ENCODE peak calls at places on chromosomes 6 and 20, in six cellular contexts. Y is K562, G is IMR-90, H is GM12878, B is SK-N-SH, F is H1. K is an unnamed sample.

GRCh38 chr6:118571121-118571520 is 23.0 kb downstream of the PLN start:
- DNase-seq in Y (no peak), G (no peak), H (no peak), B (no peak), F (no peak), K (no peak)

GRCh38 chr6:51025082-51025777 is 206.6 kb downstream of the TFAP2B start:
- DNase-seq in Y (peak; percentile 54), G (peak; percentile 7), H (no peak), B (no peak), F (no peak), K (peak; percentile 18)

GRCh38 chr6:103215835-103216234 is 1643.9 kb downstream of the HACE1 start:
- DNase-seq in Y (no peak), G (no peak), H (no peak), B (no peak), F (no peak), K (no peak)

GRCh38 chr6:155595264-155595663 is 139.6 kb upstream of the NOX3 start:
- DNase-seq in Y (no peak), G (no peak), H (no peak), B (no peak), F (no peak), K (no peak)

GRCh38 chr6:13711384-13711725 is 280 bp downstream of the RANBP9 start:
- DNase-seq in Y (no peak), G (no peak), H (no peak), B (no peak), F (no peak), K (no peak)

GRCh38 chr6:44201200-44201599 is 15.5 kb upstream of the MYMX start:
- DNase-seq in Y (no peak), G (no peak), H (no peak), B (no peak), F (no peak), K (no peak)

GRCh38 chr6:107493158-107494057 is 3.5 kb downstream of the SOBP start:
- DNase-seq in Y (no peak), G (peak; percentile 67), H (no peak), B (no peak), F (no peak), K (peak; percentile 98)

GRCh38 chr20:56237337-56237736 is 11.2 kb upstream of the MC3R start:
- DNase-seq in Y (no peak), G (no peak), H (no peak), B (no peak), F (no peak), K (no peak)

GRCh38 chr20:58137651-58138265 is 90.7 kb downstream of the ANKRD60 start:
- DNase-seq in Y (no peak), G (no peak), H (no peak), B (no peak), F (no peak), K (no peak)

GRCh38 chr6:24719125-24719931 is at the start of gene C6orf62:
- DNase-seq in Y (peak; percentile 20), G (peak; percentile 30), H (peak; percentile 20), B (peak; percentile 35), F (no peak), K (no peak)

GRCh38 chr6:170163405-170164170 is 127.3 kb downstream of the DLL1 start:
- DNase-seq in Y (no peak), G (no peak), H (no peak), B (no peak), F (no peak), K (no peak)

GRCh38 chr6:170160628-170161611 is 130.0 kb downstream of the DLL1 start:
- DNase-seq in Y (no peak), G (no peak), H (no peak), B (no peak), F (no peak), K (no peak)

GRCh38 chr6:170162771-170163404 is 128.0 kb downstream of the DLL1 start:
- DNase-seq in Y (no peak), G (no peak), H (no peak), B (no peak), F (no peak), K (no peak)

GRCh38 chr6:170160031-170160627 is 130.7 kb downstream of the DLL1 start:
- DNase-seq in Y (peak; percentile 79), G (no peak), H (no peak), B (no peak), F (no peak), K (no peak)

GRCh38 chr6:170162011-170162770 is 128.7 kb downstream of the DLL1 start:
- DNase-seq in Y (no peak), G (no peak), H (no peak), B (no peak), F (no peak), K (no peak)
- TF ChIP-seq USF2 in Y (no peak), G (no peak), H (no peak), B (no peak), F (no peak), K (no peak)

GRCh38 chr20:51697119-51697826 is 70.9 kb downstream of the ATP9A start:
- DNase-seq in Y (no peak), G (peak; percentile 31), H (no peak), B (no peak), F (no peak), K (no peak)
- H3K9ac ChIP-seq in Y (no peak overlapping the region), G (no peak overlapping the region), H (no peak overlapping the region), B (peak overlapping the region; percentile 31), F (no peak overlapping the region), K (no peak overlapping the region)

GRCh38 chr6:32083812-32084768 is 25.0 kb downstream of the TNXB start:
- DNase-seq in Y (no peak), G (no peak), H (no peak), B (no peak), F (no peak), K (no peak)
- TF ChIP-seq USF2 in Y (no peak), G (no peak), H (no peak), B (no peak), F (no peak), K (no peak)

GRCh38 chr20:24696396-24696795 is 227.0 kb downstream of the SYNDIG1 start:
- DNase-seq in Y (no peak), G (no peak), H (no peak), B (peak; percentile 3), F (no peak), K (no peak)
- H3K9ac ChIP-seq in Y (no peak overlapping the region), G (no peak overlapping the region), H (no peak overlapping the region), B (no peak overlapping the region), F (no peak overlapping the region), K (no peak overlapping the region)

DNA sequence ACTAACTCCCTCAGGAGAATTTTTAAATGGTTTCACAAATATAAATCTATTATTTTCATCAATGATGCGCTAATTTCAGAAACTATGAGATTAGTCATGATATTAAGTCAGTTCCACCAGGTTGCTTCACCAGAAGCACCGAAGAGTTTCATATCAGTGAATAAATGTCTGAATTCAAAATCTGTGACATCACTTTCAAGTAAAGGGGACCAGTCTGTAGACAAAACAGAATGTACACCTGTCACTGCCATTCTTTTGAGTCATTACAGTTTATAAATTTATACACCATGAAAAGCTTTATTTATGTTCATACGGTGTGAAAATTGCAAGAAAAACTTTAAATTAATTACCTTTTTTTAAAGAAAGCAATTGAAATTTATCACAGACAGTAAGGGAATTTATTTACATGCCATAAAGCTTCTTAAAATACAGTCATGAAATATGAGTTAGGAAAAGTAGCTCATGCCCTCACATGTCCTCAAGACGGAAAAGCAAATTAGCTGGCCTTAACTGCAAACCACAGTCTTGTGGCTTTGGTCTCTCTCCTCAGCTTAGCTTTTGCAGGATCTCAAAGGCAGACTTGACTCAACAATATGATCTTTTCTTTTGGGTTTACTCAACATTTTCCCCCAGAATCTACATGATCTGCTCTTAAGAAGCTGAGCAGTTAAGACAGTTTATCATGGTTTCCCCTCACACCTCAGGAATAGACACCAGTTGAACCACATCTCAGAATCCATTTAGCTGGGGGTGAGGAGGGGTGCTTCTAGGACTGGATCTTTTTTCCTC is 177.7 kb upstream of the MCHR2 start:
- DNase-seq in Y (no peak), G (no peak), H (peak; percentile 60), B (no peak), F (no peak), K (no peak)
- TF ChIP-seq USF2 in Y (no peak), G (no peak), H (no peak), B (no peak), F (no peak), K (no peak)

GRCh38 chr6:5471044-5471443 is 209.7 kb downstream of the FARS2 start:
- DNase-seq in Y (peak; percentile 51), G (peak; percentile 58), H (peak; percentile 26), B (peak; percentile 66), F (peak; percentile 27), K (peak; percentile 54)
- H3K9ac ChIP-seq in Y (no peak overlapping the region), G (no peak overlapping the region), H (no peak overlapping the region), B (no peak overlapping the region), F (no peak overlapping the region), K (no peak overlapping the region)

DNA sequence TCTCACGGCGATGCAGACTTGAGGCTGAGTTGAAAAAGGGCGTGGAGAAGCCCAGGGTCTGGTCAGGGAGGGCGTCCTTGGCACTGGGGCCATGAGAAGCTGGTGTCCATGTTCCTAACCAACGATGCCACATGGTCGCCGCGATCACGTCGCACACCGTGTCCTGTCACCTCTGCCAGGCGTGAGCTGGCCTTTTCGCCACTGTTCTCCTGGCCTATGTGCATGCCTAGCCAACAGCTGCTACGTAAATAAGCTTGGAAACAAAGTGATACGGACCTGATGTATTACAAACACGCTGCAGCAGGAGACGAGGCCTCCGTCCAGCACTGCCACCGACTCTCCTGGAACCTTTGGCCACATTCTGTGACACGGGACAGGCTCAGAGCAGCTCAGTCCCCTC is 22.0 kb upstream of the KIF25 start:
- DNase-seq in Y (no peak), G (no peak), H (no peak), B (no peak), F (no peak), K (no peak)
- TF ChIP-seq USF2 in Y (no peak), G (no peak), H (no peak), B (no peak), F (no peak), K (no peak)

DNA sequence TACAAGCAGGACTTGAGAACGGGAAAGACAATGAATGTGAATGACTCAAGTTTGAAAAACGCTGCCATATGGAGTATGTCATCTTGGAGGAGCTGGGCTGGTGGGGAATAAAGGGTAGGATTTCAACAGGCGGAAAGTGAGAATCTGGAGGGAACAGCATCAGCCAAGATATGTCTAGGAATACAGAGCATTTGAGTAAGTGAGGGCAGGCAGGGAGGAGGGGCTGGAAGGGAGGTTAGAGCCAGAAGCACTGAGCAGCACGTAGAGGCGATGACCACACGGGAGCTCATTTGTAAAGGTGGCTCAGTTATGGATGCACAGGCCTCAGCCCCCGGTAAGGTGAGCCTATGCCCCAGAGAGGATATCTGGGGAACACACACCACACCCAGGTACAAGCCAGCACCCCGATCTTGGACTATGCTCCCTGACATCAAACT is 115.1 kb downstream of the ZMYND8 start:
- DNase-seq in Y (no peak), G (peak; percentile 99), H (no peak), B (no peak), F (no peak), K (no peak)
- H3K9ac ChIP-seq in Y (no peak overlapping the region), G (no peak overlapping the region), H (no peak overlapping the region), B (no peak overlapping the region), F (no peak overlapping the region), K (no peak overlapping the region)

GRCh38 chr6:14711704-14712397 is 534.0 kb upstream of the JARID2 start:
- DNase-seq in Y (no peak), G (no peak), H (no peak), B (no peak), F (no peak), K (no peak)
- TF ChIP-seq USF2 in Y (no peak), G (no peak), H (no peak), B (no peak), F (no peak), K (no peak)

K was measured in HepG2.